ENCODE peak calls at places on chromosome 10, in ten cellular contexts. F is transverse colon; D is right lobe of liver; V is H7; E is psoas muscle; K is stomach; Q is adrenal gland; Z is uterus; T is HL-60; P is CD8-positive, alpha-beta memory T cell. Y is an unnamed sample.

GRCh38 chr10:24496066-24496465 is 227.6 kb downstream of the ARHGAP21 start:
- DNase-seq in F (no peak), D (no peak), V (no peak), E (no peak), K (no peak), Q (peak), Z (no peak), T (no peak), P (no peak), Y (no peak)

GRCh38 chr10:15719899-15720634 is at the start of gene ITGA8:
- DNase-seq in F (peak), D (no peak), V (peak), E (peak), K (no peak), Q (peak), Z (peak), T (no peak), P (no peak), Y (no peak)

GRCh38 chr10:73981812-73982211 is 16.1 kb upstream of the VCL start:
- DNase-seq in F (no peak), D (no peak), V (no peak), E (no peak), K (no peak), Q (no peak), Z (no peak), T (no peak), P (no peak), Y (no peak)

GRCh38 chr10:106043833-106044232 is 1120.7 kb downstream of the SORCS1 start:
- DNase-seq in F (no peak), D (no peak), V (no peak), E (no peak), K (no peak), Q (no peak), Z (no peak), T (no peak), P (no peak), Y (no peak)

GRCh38 chr10:96587255-96588059 is 645 bp upstream of the TM9SF3 start:
- DNase-seq in F (peak), D (peak), V (no peak), E (peak), K (peak), Q (peak), Z (peak), T (no peak), P (no peak), Y (no peak)

GRCh38 chr10:112653851-112654250 is 206.8 kb downstream of the VTI1A start:
- DNase-seq in F (no peak), D (no peak), V (no peak), E (no peak), K (no peak), Q (no peak), Z (no peak), T (no peak), P (no peak), Y (no peak)

GRCh38 chr10:102628451-102628911 is 15.8 kb upstream of the TRIM8 start:
- DNase-seq in F (no peak), D (peak), V (peak), E (peak), K (no peak), Q (peak), Z (peak), T (no peak), P (no peak), Y (no peak)

GRCh38 chr10:87598700-87599099 is 61.0 kb upstream of the PAPSS2 start:
- DNase-seq in F (no peak), D (peak), V (no peak), E (no peak), K (no peak), Q (no peak), Z (no peak), T (no peak), P (no peak), Y (no peak)

GRCh38 chr10:61942997-61943457 is 41.5 kb downstream of the ARID5B start:
- DNase-seq in F (no peak), D (no peak), V (no peak), E (no peak), K (no peak), Q (no peak), Z (no peak), T (no peak), P (no peak), Y (no peak)

GRCh38 chr10:93590638-93591037 is 10.4 kb downstream of the RBP4 start:
- DNase-seq in F (no peak), D (peak), V (no peak), E (no peak), K (no peak), Q (no peak), Z (no peak), T (no peak), P (no peak), Y (no peak)

GRCh38 chr10:112981553-112981952 is 31.5 kb downstream of the TCF7L2 start:
- DNase-seq in F (no peak), D (no peak), V (no peak), E (no peak), K (no peak), Q (no peak), Z (no peak), T (no peak), P (no peak), Y (no peak)

GRCh38 chr10:51896849-51897248 is 197.5 kb upstream of the CSTF2T start:
- DNase-seq in F (no peak), D (no peak), V (no peak), E (no peak), K (no peak), Q (no peak), Z (no peak), T (no peak), P (no peak), Y (no peak)

GRCh38 chr10:98023024-98023423 is 7.4 kb downstream of the CRTAC1 start:
- DNase-seq in F (no peak), D (no peak), V (no peak), E (no peak), K (no peak), Q (no peak), Z (no peak), T (no peak), P (no peak), Y (no peak)

GRCh38 chr10:27986831-27987230 is 12.0 kb downstream of the ODAD2 start:
- DNase-seq in F (no peak), D (no peak), V (no peak), E (no peak), K (no peak), Q (no peak), Z (no peak), T (no peak), P (no peak), Y (no peak)

GRCh38 chr10:3111626-3112220 is 44.4 kb downstream of the PFKP start:
- DNase-seq in F (no peak), D (peak), V (no peak), E (peak), K (no peak), Q (peak), Z (no peak), T (no peak), P (no peak), Y (no peak)

GRCh38 chr10:73554729-73555128 is 36.4 kb downstream of the USP54 start:
- DNase-seq in F (no peak), D (no peak), V (no peak), E (no peak), K (no peak), Q (no peak), Z (no peak), T (no peak), P (no peak), Y (no peak)

GRCh38 chr10:110437351-110437605 is 60.4 kb upstream of the DUSP5 start:
- DNase-seq in F (no peak), D (no peak), V (no peak), E (no peak), K (no peak), Q (no peak), Z (no peak), T (no peak), P (no peak), Y (no peak)

GRCh38 chr10:60870803-60871202 is 73.2 kb downstream of the RHOBTB1 start:
- DNase-seq in F (no peak), D (no peak), V (no peak), E (no peak), K (no peak), Q (no peak), Z (no peak), T (no peak), P (no peak), Y (no peak)

GRCh38 chr10:28678687-28679457 is 1.6 kb downstream of the BAMBI start:
- DNase-seq in F (no peak), D (peak), V (no peak), E (no peak), K (no peak), Q (no peak), Z (no peak), T (no peak), P (no peak), Y (no peak)

GRCh38 chr10:47412177-47412730 is 28.2 kb upstream of the ZNF488 start:
- DNase-seq in F (no peak), D (no peak), V (no peak), E (no peak), K (no peak), Q (no peak), Z (no peak), T (no peak), P (no peak), Y (peak)

GRCh38 chr10:12614390-12615003 is 265.1 kb downstream of the CAMK1D start:
- DNase-seq in F (no peak), D (no peak), V (no peak), E (no peak), K (no peak), Q (no peak), Z (no peak), T (no peak), P (no peak), Y (no peak)

GRCh38 chr10:97531401-97531985 is 32.8 kb downstream of the UBTD1 start:
- DNase-seq in F (no peak), D (no peak), V (peak), E (no peak), K (no peak), Q (no peak), Z (no peak), T (no peak), P (no peak), Y (no peak)

GRCh38 chr10:35594115-35594849 is 10.9 kb upstream of the GJD4 start:
- DNase-seq in F (no peak), D (no peak), V (peak), E (no peak), K (no peak), Q (no peak), Z (no peak), T (no peak), P (no peak), Y (no peak)
- H3K4me3 ChIP-seq in F (no peak), D (no peak), V (no peak), E (no peak), K (no peak), Q (no peak), Z (no peak), T (no peak), P (no peak), Y (no peak)

GRCh38 chr10:99528867-99529285 is 3.9 kb upstream of the NKX2-3 start:
- DNase-seq in F (no peak), D (no peak), V (no peak), E (no peak), K (no peak), Q (no peak), Z (no peak), T (no peak), P (no peak), Y (no peak)

GRCh38 chr10:99531696-99532050 is 1.1 kb upstream of the NKX2-3 start:
- DNase-seq in F (no peak), D (no peak), V (no peak), E (no peak), K (no peak), Q (no peak), Z (no peak), T (no peak), P (no peak), Y (no peak)

GRCh38 chr10:99531026-99531695 is 1.6 kb upstream of the NKX2-3 start:
- DNase-seq in F (peak), D (no peak), V (peak), E (no peak), K (no peak), Q (no peak), Z (no peak), T (no peak), P (no peak), Y (no peak)

GRCh38 chr10:99529483-99530107 is 3.1 kb upstream of the NKX2-3 start:
- DNase-seq in F (peak), D (no peak), V (no peak), E (no peak), K (no peak), Q (no peak), Z (no peak), T (no peak), P (no peak), Y (no peak)

DNA sequence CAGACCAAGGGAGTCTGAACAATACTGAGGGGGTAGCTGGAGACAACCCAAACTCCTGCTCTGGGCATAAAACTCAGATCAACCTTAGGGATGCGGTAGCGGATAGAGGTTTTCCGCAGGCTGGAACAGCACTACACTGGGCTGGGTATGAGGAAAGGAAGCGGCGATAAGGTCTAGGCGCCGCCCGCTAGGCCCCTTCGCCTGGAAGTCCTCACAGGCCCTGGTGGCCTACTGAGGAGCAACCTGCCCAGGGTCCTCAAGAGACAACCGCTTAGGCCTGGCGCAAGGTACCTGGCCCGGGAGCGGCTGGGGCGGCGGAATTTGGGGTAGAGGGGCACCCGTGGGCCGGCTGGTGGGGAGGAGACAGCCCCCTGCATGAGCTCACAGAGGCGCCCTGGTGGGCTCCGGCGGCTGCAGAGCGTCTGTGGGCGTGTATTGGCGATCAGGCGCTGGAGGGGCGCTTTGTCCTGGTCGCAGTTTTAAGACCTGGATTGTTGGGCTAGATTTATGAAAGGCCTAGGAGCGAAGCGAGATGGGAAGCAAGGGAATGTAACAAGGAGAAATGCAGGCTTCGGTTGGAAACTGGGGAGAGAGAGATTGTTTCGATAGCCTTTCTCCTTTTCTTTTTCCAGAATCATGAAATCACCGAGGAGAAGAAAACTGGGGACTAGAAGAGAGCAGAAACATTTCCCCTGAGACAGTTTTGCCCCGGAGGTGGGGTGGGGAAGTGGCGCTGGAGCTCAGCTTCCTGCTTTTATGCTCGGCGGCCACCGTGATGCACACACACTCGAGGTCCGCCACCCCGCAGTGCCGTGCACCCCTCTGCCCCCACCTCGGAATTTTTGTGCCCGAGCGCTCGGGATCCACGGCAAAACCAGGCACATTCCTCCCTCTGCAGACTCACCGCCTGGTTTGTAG is 2.4 kb upstream of the NKX2-3 start:
- DNase-seq in F (peak), D (no peak), V (peak), E (no peak), K (no peak), Q (no peak), Z (no peak), T (no peak), P (no peak), Y (no peak)
- H3K4me3 ChIP-seq in F (peak), D (no peak), V (peak), E (no peak), K (peak), Q (no peak), Z (no peak), T (no peak), P (no peak), Y (no peak)

GRCh38 chr10:118730699-118731456 is 23.9 kb downstream of the CACUL1 start:
- DNase-seq in F (peak), D (no peak), V (no peak), E (no peak), K (no peak), Q (no peak), Z (no peak), T (no peak), P (no peak), Y (no peak)
- H3K4me3 ChIP-seq in F (no peak), D (no peak), V (no peak), E (no peak), K (no peak), Q (no peak), Z (no peak), T (no peak), P (no peak), Y (no peak)

GRCh38 chr10:104336829-104337526 is 1.3 kb downstream of the ITPRIP start:
- DNase-seq in F (no peak), D (peak), V (peak), E (no peak), K (no peak), Q (no peak), Z (no peak), T (no peak), P (no peak), Y (no peak)

GRCh38 chr10:104333037-104333727 is 5.1 kb downstream of the ITPRIP start:
- DNase-seq in F (no peak), D (peak), V (peak), E (no peak), K (peak), Q (no peak), Z (no peak), T (no peak), P (peak), Y (peak)

GRCh38 chr10:104334561-104334960 is 3.7 kb downstream of the ITPRIP start:
- DNase-seq in F (no peak), D (peak), V (no peak), E (no peak), K (no peak), Q (no peak), Z (no peak), T (no peak), P (no peak), Y (no peak)

GRCh38 chr10:104333728-104334373 is 4.4 kb downstream of the ITPRIP start:
- DNase-seq in F (no peak), D (peak), V (peak), E (no peak), K (no peak), Q (no peak), Z (no peak), T (no peak), P (no peak), Y (no peak)

GRCh38 chr10:104334965-104335650 is 3.2 kb downstream of the ITPRIP start:
- DNase-seq in F (no peak), D (peak), V (no peak), E (no peak), K (no peak), Q (no peak), Z (no peak), T (no peak), P (no peak), Y (peak)
- H3K4me3 ChIP-seq in F (no peak), D (no peak), V (no peak), E (no peak), K (peak), Q (no peak), Z (no peak), T (no peak), P (peak), Y (no peak)

DNA sequence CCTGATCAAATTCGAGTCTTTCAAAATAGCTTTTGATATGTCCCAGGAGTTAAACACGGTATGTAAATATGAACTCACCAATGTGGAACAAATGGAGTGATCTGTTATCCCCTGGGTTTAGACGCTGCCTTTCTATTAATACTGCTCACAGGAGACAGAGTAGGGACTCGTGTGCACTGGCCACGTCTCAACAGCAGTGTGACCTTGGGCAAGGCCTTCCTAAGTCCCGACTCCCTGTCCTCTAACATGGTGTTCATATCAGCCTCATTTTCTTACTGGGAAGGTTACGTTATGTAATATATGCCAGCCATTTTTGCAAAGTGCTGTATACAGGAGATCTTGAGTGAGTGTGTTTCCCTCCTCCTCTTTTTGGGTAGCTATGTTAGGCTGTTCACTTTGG is 1.8 kb downstream of the WDR37 start:
- DNase-seq in F (no peak), D (no peak), V (no peak), E (no peak), K (no peak), Q (peak), Z (no peak), T (no peak), P (no peak), Y (no peak)
- H3K4me3 ChIP-seq in F (no peak), D (no peak), V (no peak), E (peak), K (peak), Q (no peak), Z (no peak), T (peak), P (peak), Y (peak)

GRCh38 chr10:122847782-122848604 is 2.3 kb upstream of the CUZD1 start:
- DNase-seq in F (no peak), D (no peak), V (no peak), E (no peak), K (no peak), Q (no peak), Z (no peak), T (peak), P (no peak), Y (no peak)
- H3K4me3 ChIP-seq in F (no peak), D (no peak), V (no peak), E (no peak), K (no peak), Q (no peak), Z (no peak), T (no peak), P (no peak), Y (no peak)